ENCODE peak calls at places on chromosomes 4 and X, in five cellular contexts. One of them, this sample, is unnamed.

GRCh38 chr4:879730-880079 is 52.4 kb downstream of the GAK start:
- DNase-seq in neural progenitor cell: no peak
- DNase-seq in naive thymus-derived CD4-positive, alpha-beta T cell: no peak
- DNase-seq in pancreas: no peak
- DNase-seq in HCT116: no peak
- DNase-seq in this sample: no peak

GRCh38 chr4:28277931-28278330 is 1417.3 kb downstream of the STIM2 start:
- DNase-seq in HCT116: no peak
- DNase-seq in pancreas: no peak
- DNase-seq in naive thymus-derived CD4-positive, alpha-beta T cell: no peak
- DNase-seq in neural progenitor cell: no peak
- DNase-seq in this sample: no peak

GRCh38 chr4:77235289-77235854 is 78.4 kb downstream of the CCNG2 start:
- DNase-seq in pancreas: no peak
- DNase-seq in neural progenitor cell: no peak
- DNase-seq in naive thymus-derived CD4-positive, alpha-beta T cell: no peak
- DNase-seq in HCT116: no peak
- DNase-seq in this sample: no peak

GRCh38 chrX:28491322-28491721 is 95.9 kb upstream of the IL1RAPL1 start:
- DNase-seq in neural progenitor cell: no peak
- DNase-seq in HCT116: no peak
- DNase-seq in pancreas: no peak
- DNase-seq in naive thymus-derived CD4-positive, alpha-beta T cell: no peak
- DNase-seq in this sample: no peak

GRCh38 chr4:111013846-111014245 is 391.0 kb upstream of the PITX2 start:
- DNase-seq in naive thymus-derived CD4-positive, alpha-beta T cell: no peak
- DNase-seq in pancreas: no peak
- DNase-seq in neural progenitor cell: no peak
- DNase-seq in HCT116: no peak
- DNase-seq in this sample: no peak

GRCh38 chr4:37891221-37892159 is 606 bp downstream of the TBC1D1 start:
- DNase-seq in naive thymus-derived CD4-positive, alpha-beta T cell: peak; percentile 39
- DNase-seq in pancreas: no peak
- DNase-seq in neural progenitor cell: peak; percentile 51
- DNase-seq in HCT116: no peak
- DNase-seq in this sample: peak; percentile 70

GRCh38 chr4:139208404-139208945 is 31.5 kb upstream of the ELF2 start:
- DNase-seq in neural progenitor cell: no peak
- DNase-seq in naive thymus-derived CD4-positive, alpha-beta T cell: no peak
- DNase-seq in pancreas: no peak
- DNase-seq in HCT116: no peak
- DNase-seq in this sample: no peak

GRCh38 chr4:169278669-169279068 is 7.9 kb upstream of the SH3RF1 start:
- DNase-seq in HCT116: no peak
- DNase-seq in pancreas: no peak
- DNase-seq in neural progenitor cell: no peak
- DNase-seq in naive thymus-derived CD4-positive, alpha-beta T cell: no peak
- DNase-seq in this sample: no peak

GRCh38 chr4:17688011-17688441 is 73.6 kb downstream of the MED28 start:
- DNase-seq in naive thymus-derived CD4-positive, alpha-beta T cell: no peak
- DNase-seq in HCT116: no peak
- DNase-seq in pancreas: no peak
- DNase-seq in neural progenitor cell: peak; percentile 21
- DNase-seq in this sample: no peak

GRCh38 chr4:100430441-100430840 is 87.4 kb downstream of the EMCN start:
- DNase-seq in HCT116: no peak
- DNase-seq in naive thymus-derived CD4-positive, alpha-beta T cell: no peak
- DNase-seq in neural progenitor cell: no peak
- DNase-seq in pancreas: no peak
- DNase-seq in this sample: no peak

GRCh38 chr4:94757192-94758140 is at the start of gene BMPR1B:
- DNase-seq in pancreas: peak; percentile 61
- DNase-seq in naive thymus-derived CD4-positive, alpha-beta T cell: no peak
- DNase-seq in HCT116: no peak
- DNase-seq in neural progenitor cell: peak; percentile 75
- DNase-seq in this sample: peak; percentile 67

GRCh38 chrX:108270739-108271396 is 167.4 kb downstream of the COL4A6 start:
- DNase-seq in pancreas: no peak
- DNase-seq in naive thymus-derived CD4-positive, alpha-beta T cell: no peak
- DNase-seq in HCT116: no peak
- DNase-seq in neural progenitor cell: no peak
- DNase-seq in this sample: no peak

GRCh38 chr4:13906727-13907126 is 279.2 kb upstream of the BOD1L1 start:
- DNase-seq in neural progenitor cell: no peak
- DNase-seq in HCT116: no peak
- DNase-seq in pancreas: no peak
- DNase-seq in naive thymus-derived CD4-positive, alpha-beta T cell: no peak
- DNase-seq in this sample: no peak

GRCh38 chrX:48022740-48023139 is 16.0 kb downstream of the SPACA5 start:
- DNase-seq in neural progenitor cell: no peak
- DNase-seq in pancreas: no peak
- DNase-seq in naive thymus-derived CD4-positive, alpha-beta T cell: no peak
- DNase-seq in HCT116: no peak
- DNase-seq in this sample: no peak

GRCh38 chrX:49209434-49210251 is 9.7 kb upstream of the SYP start:
- DNase-seq in HCT116: no peak
- DNase-seq in naive thymus-derived CD4-positive, alpha-beta T cell: no peak
- DNase-seq in neural progenitor cell: no peak
- DNase-seq in pancreas: no peak
- DNase-seq in this sample: peak; percentile 71

GRCh38 chr4:123449362-123449761 is 52.8 kb downstream of the SPRY1 start:
- DNase-seq in naive thymus-derived CD4-positive, alpha-beta T cell: no peak
- DNase-seq in HCT116: no peak
- DNase-seq in neural progenitor cell: no peak
- DNase-seq in pancreas: no peak
- DNase-seq in this sample: no peak

GRCh38 chr4:25441519-25442117 is 64.6 kb downstream of the ANAPC4 start:
- DNase-seq in neural progenitor cell: peak; percentile 78
- DNase-seq in pancreas: peak; percentile 63
- DNase-seq in naive thymus-derived CD4-positive, alpha-beta T cell: no peak
- DNase-seq in HCT116: peak; percentile 52
- DNase-seq in this sample: peak; percentile 92

GRCh38 chrX:21972721-21973120 is 32.2 kb downstream of the SMS start:
- DNase-seq in HCT116: no peak
- DNase-seq in neural progenitor cell: no peak
- DNase-seq in naive thymus-derived CD4-positive, alpha-beta T cell: no peak
- DNase-seq in pancreas: no peak
- DNase-seq in this sample: no peak

GRCh38 chr4:181966084-181966483 is 277.1 kb upstream of the TENM3 start:
- DNase-seq in naive thymus-derived CD4-positive, alpha-beta T cell: no peak
- DNase-seq in pancreas: no peak
- DNase-seq in HCT116: no peak
- DNase-seq in neural progenitor cell: no peak
- DNase-seq in this sample: no peak

GRCh38 chr4:726235-726787 is 20.7 kb downstream of the PCGF3 start:
- DNase-seq in pancreas: no peak
- DNase-seq in neural progenitor cell: no peak
- DNase-seq in HCT116: no peak
- DNase-seq in naive thymus-derived CD4-positive, alpha-beta T cell: no peak
- DNase-seq in this sample: no peak

GRCh38 chrX:107712231-107713204 is 63.1 kb downstream of the TSC22D3 start:
- DNase-seq in neural progenitor cell: no peak
- DNase-seq in naive thymus-derived CD4-positive, alpha-beta T cell: peak; percentile 37
- DNase-seq in HCT116: no peak
- DNase-seq in pancreas: no peak
- DNase-seq in this sample: peak; percentile 48

GRCh38 chr4:177251237-177251636 is 58.4 kb upstream of the NEIL3 start:
- DNase-seq in neural progenitor cell: no peak
- DNase-seq in HCT116: no peak
- DNase-seq in naive thymus-derived CD4-positive, alpha-beta T cell: no peak
- DNase-seq in pancreas: no peak
- DNase-seq in this sample: no peak

GRCh38 chr4:184824776-184825393 is 883 bp downstream of the ACSL1 start:
- DNase-seq in naive thymus-derived CD4-positive, alpha-beta T cell: no peak
- DNase-seq in neural progenitor cell: no peak
- DNase-seq in HCT116: no peak
- DNase-seq in pancreas: no peak
- DNase-seq in this sample: peak; percentile 55

GRCh38 chrX:38249965-38250364 is 29.3 kb upstream of the SRPX start:
- DNase-seq in neural progenitor cell: no peak
- DNase-seq in pancreas: no peak
- DNase-seq in HCT116: no peak
- DNase-seq in naive thymus-derived CD4-positive, alpha-beta T cell: no peak
- DNase-seq in this sample: no peak

GRCh38 chrX:136210806-136211205 is 40.4 kb downstream of the MAP7D3 start:
- DNase-seq in neural progenitor cell: no peak
- DNase-seq in HCT116: no peak
- DNase-seq in pancreas: no peak
- DNase-seq in naive thymus-derived CD4-positive, alpha-beta T cell: no peak
- DNase-seq in this sample: no peak

GRCh38 chr4:2047031-2047660 is 12.0 kb upstream of the NAT8L start:
- DNase-seq in pancreas: no peak
- DNase-seq in naive thymus-derived CD4-positive, alpha-beta T cell: no peak
- DNase-seq in neural progenitor cell: no peak
- DNase-seq in HCT116: no peak
- DNase-seq in this sample: no peak

GRCh38 chrX:103483720-103484119 is 35.6 kb downstream of the RAB40A start:
- DNase-seq in pancreas: no peak
- DNase-seq in neural progenitor cell: no peak
- DNase-seq in naive thymus-derived CD4-positive, alpha-beta T cell: no peak
- DNase-seq in HCT116: no peak
- DNase-seq in this sample: no peak

GRCh38 chr4:163542275-163542674 is 47.8 kb downstream of the TMA16 start:
- DNase-seq in pancreas: no peak
- DNase-seq in HCT116: no peak
- DNase-seq in naive thymus-derived CD4-positive, alpha-beta T cell: no peak
- DNase-seq in neural progenitor cell: no peak
- DNase-seq in this sample: no peak

GRCh38 chr4:107518076-107518475 is 202.0 kb downstream of the PAPSS1 start:
- DNase-seq in neural progenitor cell: no peak
- DNase-seq in HCT116: no peak
- DNase-seq in pancreas: no peak
- DNase-seq in naive thymus-derived CD4-positive, alpha-beta T cell: no peak
- DNase-seq in this sample: no peak

GRCh38 chr4:109156346-109156745 is 146.1 kb downstream of the COL25A1 start:
- DNase-seq in naive thymus-derived CD4-positive, alpha-beta T cell: no peak
- DNase-seq in HCT116: no peak
- DNase-seq in neural progenitor cell: no peak
- DNase-seq in pancreas: no peak
- DNase-seq in this sample: no peak

GRCh38 chr4:141389649-141390048 is 169.0 kb downstream of the ZNF330 start:
- DNase-seq in HCT116: no peak
- DNase-seq in pancreas: no peak
- DNase-seq in naive thymus-derived CD4-positive, alpha-beta T cell: no peak
- DNase-seq in neural progenitor cell: peak; percentile 73
- DNase-seq in this sample: no peak

GRCh38 chrX:120297923-120298322 is 13.3 kb downstream of the TMEM255A start:
- DNase-seq in neural progenitor cell: no peak
- DNase-seq in naive thymus-derived CD4-positive, alpha-beta T cell: no peak
- DNase-seq in pancreas: no peak
- DNase-seq in HCT116: no peak
- DNase-seq in this sample: no peak

GRCh38 chrX:15873566-15873965 is 19.0 kb upstream of the AP1S2 start:
- DNase-seq in neural progenitor cell: no peak
- DNase-seq in naive thymus-derived CD4-positive, alpha-beta T cell: no peak
- DNase-seq in pancreas: no peak
- DNase-seq in HCT116: no peak
- DNase-seq in this sample: no peak

GRCh38 chrX:87896057-87896456 is 378.5 kb downstream of the KLHL4 start:
- DNase-seq in pancreas: no peak
- DNase-seq in HCT116: no peak
- DNase-seq in naive thymus-derived CD4-positive, alpha-beta T cell: no peak
- DNase-seq in neural progenitor cell: no peak
- DNase-seq in this sample: no peak

GRCh38 chrX:71107762-71108360 is 1.3 kb upstream of the CXorf65 start:
- DNase-seq in HCT116: no peak
- DNase-seq in neural progenitor cell: no peak
- DNase-seq in naive thymus-derived CD4-positive, alpha-beta T cell: no peak
- DNase-seq in pancreas: no peak
- DNase-seq in this sample: no peak
- H3K27ac ChIP-seq in HCT116: no peak overlapping the region
- H3K27ac ChIP-seq in neural progenitor cell: no peak overlapping the region
- H3K27ac ChIP-seq in naive thymus-derived CD4-positive, alpha-beta T cell: peak overlapping the region; percentile 96
- H3K27ac ChIP-seq in pancreas: no peak overlapping the region
- H3K27ac ChIP-seq in this sample: no peak overlapping the region

GRCh38 chr4:6327220-6327917 is 57.7 kb downstream of the WFS1 start:
- DNase-seq in HCT116: peak; percentile 48
- DNase-seq in neural progenitor cell: peak; percentile 85
- DNase-seq in pancreas: peak; percentile 95
- DNase-seq in naive thymus-derived CD4-positive, alpha-beta T cell: peak; percentile 73
- DNase-seq in this sample: peak; percentile 95
- H3K27me3 ChIP-seq in HCT116: no peaks in the 10 kb centered on the region
- H3K27me3 ChIP-seq in neural progenitor cell: no peaks in the 10 kb centered on the region
- H3K27me3 ChIP-seq in pancreas: no peaks in the 10 kb centered on the region
- H3K27me3 ChIP-seq in naive thymus-derived CD4-positive, alpha-beta T cell: peaks cover 3% of the 10 kb centered on the region
- H3K27me3 ChIP-seq in this sample: no peaks in the 10 kb centered on the region

DNA sequence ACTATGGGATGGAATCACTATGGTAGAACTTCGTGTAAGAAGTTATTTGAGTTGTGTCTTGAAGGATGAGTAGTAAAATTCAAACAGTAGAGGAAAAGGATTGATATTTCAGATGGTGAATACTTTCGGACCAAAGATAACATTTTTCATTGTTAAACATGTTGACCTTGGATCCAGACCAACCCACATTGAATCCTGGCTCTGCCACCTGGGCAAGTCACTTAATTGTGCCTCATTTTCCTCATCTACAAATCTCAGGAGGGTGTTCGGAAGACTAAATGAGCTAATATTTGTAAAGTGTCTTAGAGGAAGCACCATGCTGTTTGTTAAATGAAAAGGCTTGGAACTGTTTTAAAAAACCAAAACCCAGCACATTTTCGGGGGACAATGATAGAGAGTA is 1.4 kb upstream of the AIFM1 start:
- DNase-seq in naive thymus-derived CD4-positive, alpha-beta T cell: no peak
- DNase-seq in pancreas: no peak
- DNase-seq in neural progenitor cell: no peak
- DNase-seq in HCT116: no peak
- DNase-seq in this sample: no peak
- H3K4me1 ChIP-seq in naive thymus-derived CD4-positive, alpha-beta T cell: peaks cover 8% of the 10 kb centered on the region
- H3K4me1 ChIP-seq in pancreas: no peaks in the 10 kb centered on the region
- H3K4me1 ChIP-seq in neural progenitor cell: peaks cover 9% of the 10 kb centered on the region
- H3K4me1 ChIP-seq in HCT116: peaks cover 13% of the 10 kb centered on the region
- H3K4me1 ChIP-seq in this sample: no peaks in the 10 kb centered on the region

GRCh38 chr4:165532976-165533375 is 154.2 kb downstream of the CPE start:
- DNase-seq in neural progenitor cell: peak; percentile 36
- DNase-seq in HCT116: no peak
- DNase-seq in naive thymus-derived CD4-positive, alpha-beta T cell: no peak
- DNase-seq in pancreas: no peak
- DNase-seq in this sample: no peak
- H3K27ac ChIP-seq in neural progenitor cell: no peak overlapping the region
- H3K27ac ChIP-seq in HCT116: no peak overlapping the region
- H3K27ac ChIP-seq in naive thymus-derived CD4-positive, alpha-beta T cell: no peak overlapping the region
- H3K27ac ChIP-seq in pancreas: no peak overlapping the region
- H3K27ac ChIP-seq in this sample: no peak overlapping the region

DNA sequence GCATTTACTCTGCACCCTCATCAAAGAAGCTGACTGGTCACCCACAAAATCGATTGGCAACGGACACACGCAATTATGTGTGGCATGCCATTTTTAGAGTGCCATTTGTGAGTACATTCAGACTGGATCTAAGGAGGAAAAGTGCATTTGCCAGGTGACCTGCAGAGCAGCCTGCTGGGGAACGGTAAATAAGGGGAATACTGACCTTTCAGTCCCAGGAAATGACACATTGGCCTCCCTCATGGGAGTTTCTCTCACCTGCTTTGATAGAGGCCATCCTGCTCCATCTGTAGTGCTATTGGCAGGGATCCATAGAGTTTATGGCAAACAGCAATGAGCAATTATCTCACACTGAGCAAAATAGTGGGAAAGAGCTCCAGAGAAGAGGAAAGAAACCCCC is 127.8 kb downstream of the DDX53 start:
- DNase-seq in naive thymus-derived CD4-positive, alpha-beta T cell: no peak
- DNase-seq in pancreas: no peak
- DNase-seq in HCT116: no peak
- DNase-seq in neural progenitor cell: no peak
- DNase-seq in this sample: no peak
- H3K27me3 ChIP-seq in naive thymus-derived CD4-positive, alpha-beta T cell: no peaks in the 10 kb centered on the region
- H3K27me3 ChIP-seq in pancreas: no peaks in the 10 kb centered on the region
- H3K27me3 ChIP-seq in HCT116: no peaks in the 10 kb centered on the region
- H3K27me3 ChIP-seq in neural progenitor cell: no peaks in the 10 kb centered on the region
- H3K27me3 ChIP-seq in this sample: no peaks in the 10 kb centered on the region

This sample was measured in endodermal cell.